ENCODE peak calls at places on chromosome 15, in seven cellular contexts. One of them, this sample, is unnamed.
A peak's percentile ranks its signal among the peaks of the same experiment; 100 is the strongest.

GRCh38 chr15:76449455-76449854 is 112.9 kb downstream of the ISL2 start:
- DNase-seq in NCI-H510A treated with DMSO at 0.1 percent for 48 hours: no peak
- DNase-seq in astrocyte of the hippocampus: no peak
- DNase-seq in NCI-H1092: no peak
- DNase-seq in neuronal stem cell: no peak
- DNase-seq in T-helper 17 cell: no peak
- DNase-seq in activated CD4-positive, alpha-beta memory T cell treated with anti-CD3 and anti-CD28 coated beads for 36 hours: no peak
- DNase-seq in this sample: no peak

GRCh38 chr15:101193063-101193712 is 58.7 kb downstream of the CHSY1 start:
- DNase-seq in activated CD4-positive, alpha-beta memory T cell treated with anti-CD3 and anti-CD28 coated beads for 36 hours: no peak
- DNase-seq in NCI-H510A treated with DMSO at 0.1 percent for 48 hours: no peak
- DNase-seq in NCI-H1092: no peak
- DNase-seq in neuronal stem cell: no peak
- DNase-seq in T-helper 17 cell: no peak
- DNase-seq in astrocyte of the hippocampus: no peak
- DNase-seq in this sample: no peak

GRCh38 chr15:78840661-78841060 is 29.4 kb upstream of the ADAMTS7 start:
- DNase-seq in astrocyte of the hippocampus: peak; percentile 49
- DNase-seq in neuronal stem cell: no peak
- DNase-seq in NCI-H510A treated with DMSO at 0.1 percent for 48 hours: no peak
- DNase-seq in activated CD4-positive, alpha-beta memory T cell treated with anti-CD3 and anti-CD28 coated beads for 36 hours: no peak
- DNase-seq in T-helper 17 cell: no peak
- DNase-seq in NCI-H1092: no peak
- DNase-seq in this sample: no peak

GRCh38 chr15:43241100-43241499 is 20.3 kb upstream of the EPB42 start:
- DNase-seq in NCI-H510A treated with DMSO at 0.1 percent for 48 hours: no peak
- DNase-seq in astrocyte of the hippocampus: peak; percentile 79
- DNase-seq in activated CD4-positive, alpha-beta memory T cell treated with anti-CD3 and anti-CD28 coated beads for 36 hours: no peak
- DNase-seq in T-helper 17 cell: no peak
- DNase-seq in neuronal stem cell: no peak
- DNase-seq in NCI-H1092: no peak
- DNase-seq in this sample: no peak

GRCh38 chr15:98483575-98484130 is 164.7 kb upstream of the IGF1R start:
- DNase-seq in activated CD4-positive, alpha-beta memory T cell treated with anti-CD3 and anti-CD28 coated beads for 36 hours: no peak
- DNase-seq in NCI-H510A treated with DMSO at 0.1 percent for 48 hours: no peak
- DNase-seq in T-helper 17 cell: no peak
- DNase-seq in astrocyte of the hippocampus: no peak
- DNase-seq in NCI-H1092: no peak
- DNase-seq in neuronal stem cell: no peak
- DNase-seq in this sample: no peak

GRCh38 chr15:59333401-59334062 is 39.1 kb downstream of the MYO1E start:
- DNase-seq in T-helper 17 cell: no peak
- DNase-seq in activated CD4-positive, alpha-beta memory T cell treated with anti-CD3 and anti-CD28 coated beads for 36 hours: no peak
- DNase-seq in neuronal stem cell: no peak
- DNase-seq in astrocyte of the hippocampus: no peak
- DNase-seq in NCI-H1092: no peak
- DNase-seq in NCI-H510A treated with DMSO at 0.1 percent for 48 hours: no peak
- DNase-seq in this sample: no peak

GRCh38 chr15:27545494-27546255 is 553.4 kb downstream of the OCA2 start:
- DNase-seq in NCI-H510A treated with DMSO at 0.1 percent for 48 hours: peak; percentile 88
- DNase-seq in astrocyte of the hippocampus: peak; percentile 27
- DNase-seq in NCI-H1092: peak; percentile 14
- DNase-seq in T-helper 17 cell: no peak
- DNase-seq in neuronal stem cell: no peak
- DNase-seq in activated CD4-positive, alpha-beta memory T cell treated with anti-CD3 and anti-CD28 coated beads for 36 hours: no peak
- DNase-seq in this sample: no peak

GRCh38 chr15:45583731-45584639 is 3.2 kb upstream of the BLOC1S6 start:
- DNase-seq in NCI-H510A treated with DMSO at 0.1 percent for 48 hours: no peak
- DNase-seq in T-helper 17 cell: no peak
- DNase-seq in neuronal stem cell: no peak
- DNase-seq in astrocyte of the hippocampus: peak; percentile 28
- DNase-seq in activated CD4-positive, alpha-beta memory T cell treated with anti-CD3 and anti-CD28 coated beads for 36 hours: peak; percentile 40
- DNase-seq in NCI-H1092: no peak
- DNase-seq in this sample: no peak

GRCh38 chr15:57017024-57017423 is 98.6 kb downstream of the TCF12 start:
- DNase-seq in astrocyte of the hippocampus: no peak
- DNase-seq in neuronal stem cell: no peak
- DNase-seq in activated CD4-positive, alpha-beta memory T cell treated with anti-CD3 and anti-CD28 coated beads for 36 hours: no peak
- DNase-seq in NCI-H510A treated with DMSO at 0.1 percent for 48 hours: no peak
- DNase-seq in T-helper 17 cell: no peak
- DNase-seq in NCI-H1092: no peak
- DNase-seq in this sample: no peak

GRCh38 chr15:70715840-70716510 is 47.4 kb downstream of the UACA start:
- DNase-seq in activated CD4-positive, alpha-beta memory T cell treated with anti-CD3 and anti-CD28 coated beads for 36 hours: no peak
- DNase-seq in T-helper 17 cell: no peak
- DNase-seq in NCI-H1092: no peak
- DNase-seq in NCI-H510A treated with DMSO at 0.1 percent for 48 hours: no peak
- DNase-seq in neuronal stem cell: no peak
- DNase-seq in astrocyte of the hippocampus: peak; percentile 48
- DNase-seq in this sample: no peak

GRCh38 chr15:92448370-92448769 is 54.7 kb downstream of the ST8SIA2 start:
- DNase-seq in activated CD4-positive, alpha-beta memory T cell treated with anti-CD3 and anti-CD28 coated beads for 36 hours: no peak
- DNase-seq in NCI-H1092: no peak
- DNase-seq in neuronal stem cell: no peak
- DNase-seq in T-helper 17 cell: no peak
- DNase-seq in astrocyte of the hippocampus: no peak
- DNase-seq in NCI-H510A treated with DMSO at 0.1 percent for 48 hours: no peak
- DNase-seq in this sample: no peak

GRCh38 chr15:57861039-57861638 is 154.6 kb downstream of the POLR2M start:
- DNase-seq in NCI-H1092: peak; percentile 2
- DNase-seq in NCI-H510A treated with DMSO at 0.1 percent for 48 hours: peak; percentile 57
- DNase-seq in activated CD4-positive, alpha-beta memory T cell treated with anti-CD3 and anti-CD28 coated beads for 36 hours: peak; percentile 20
- DNase-seq in T-helper 17 cell: no peak
- DNase-seq in astrocyte of the hippocampus: peak; percentile 71
- DNase-seq in neuronal stem cell: peak; percentile 59
- DNase-seq in this sample: peak; percentile 54

GRCh38 chr15:76208786-76209424 is 102.4 kb downstream of the ETFA start:
- DNase-seq in NCI-H510A treated with DMSO at 0.1 percent for 48 hours: no peak
- DNase-seq in astrocyte of the hippocampus: no peak
- DNase-seq in NCI-H1092: no peak
- DNase-seq in T-helper 17 cell: no peak
- DNase-seq in activated CD4-positive, alpha-beta memory T cell treated with anti-CD3 and anti-CD28 coated beads for 36 hours: no peak
- DNase-seq in neuronal stem cell: no peak
- DNase-seq in this sample: no peak

GRCh38 chr15:67839358-67839928 is 402 bp downstream of the RNU6-1 start:
- DNase-seq in NCI-H1092: no peak
- DNase-seq in astrocyte of the hippocampus: peak; percentile 53
- DNase-seq in neuronal stem cell: no peak
- DNase-seq in T-helper 17 cell: no peak
- DNase-seq in NCI-H510A treated with DMSO at 0.1 percent for 48 hours: peak; percentile 68
- DNase-seq in activated CD4-positive, alpha-beta memory T cell treated with anti-CD3 and anti-CD28 coated beads for 36 hours: peak; percentile 46
- DNase-seq in this sample: peak; percentile 37

GRCh38 chr15:96977886-96978285 is 647.4 kb downstream of the NR2F2 start:
- DNase-seq in neuronal stem cell: no peak
- DNase-seq in activated CD4-positive, alpha-beta memory T cell treated with anti-CD3 and anti-CD28 coated beads for 36 hours: no peak
- DNase-seq in NCI-H1092: no peak
- DNase-seq in astrocyte of the hippocampus: no peak
- DNase-seq in T-helper 17 cell: no peak
- DNase-seq in NCI-H510A treated with DMSO at 0.1 percent for 48 hours: no peak
- DNase-seq in this sample: no peak

GRCh38 chr15:70411464-70411863 is 313.7 kb upstream of the TLE3 start:
- DNase-seq in NCI-H1092: no peak
- DNase-seq in activated CD4-positive, alpha-beta memory T cell treated with anti-CD3 and anti-CD28 coated beads for 36 hours: no peak
- DNase-seq in neuronal stem cell: no peak
- DNase-seq in T-helper 17 cell: no peak
- DNase-seq in NCI-H510A treated with DMSO at 0.1 percent for 48 hours: no peak
- DNase-seq in astrocyte of the hippocampus: no peak
- DNase-seq in this sample: no peak

GRCh38 chr15:61038910-61039309 is 190.2 kb downstream of the RORA start:
- DNase-seq in T-helper 17 cell: no peak
- DNase-seq in astrocyte of the hippocampus: peak; percentile 38
- DNase-seq in neuronal stem cell: no peak
- DNase-seq in activated CD4-positive, alpha-beta memory T cell treated with anti-CD3 and anti-CD28 coated beads for 36 hours: no peak
- DNase-seq in NCI-H1092: no peak
- DNase-seq in NCI-H510A treated with DMSO at 0.1 percent for 48 hours: no peak
- DNase-seq in this sample: no peak

GRCh38 chr15:91302588-91303439 is 202.8 kb downstream of the SV2B start:
- DNase-seq in activated CD4-positive, alpha-beta memory T cell treated with anti-CD3 and anti-CD28 coated beads for 36 hours: peak; percentile 28
- DNase-seq in astrocyte of the hippocampus: peak; percentile 83
- DNase-seq in NCI-H1092: peak; percentile 52
- DNase-seq in neuronal stem cell: peak; percentile 66
- DNase-seq in T-helper 17 cell: no peak
- DNase-seq in NCI-H510A treated with DMSO at 0.1 percent for 48 hours: peak; percentile 66
- DNase-seq in this sample: peak; percentile 58

GRCh38 chr15:66653852-66654251 is 48.2 kb upstream of the SMAD6 start:
- DNase-seq in astrocyte of the hippocampus: no peak
- DNase-seq in neuronal stem cell: no peak
- DNase-seq in NCI-H1092: no peak
- DNase-seq in activated CD4-positive, alpha-beta memory T cell treated with anti-CD3 and anti-CD28 coated beads for 36 hours: no peak
- DNase-seq in NCI-H510A treated with DMSO at 0.1 percent for 48 hours: no peak
- DNase-seq in T-helper 17 cell: no peak
- DNase-seq in this sample: no peak

GRCh38 chr15:73081321-73081958 is 29.2 kb downstream of the NEO1 start:
- DNase-seq in activated CD4-positive, alpha-beta memory T cell treated with anti-CD3 and anti-CD28 coated beads for 36 hours: no peak
- DNase-seq in NCI-H510A treated with DMSO at 0.1 percent for 48 hours: peak; percentile 30
- DNase-seq in neuronal stem cell: peak; percentile 17
- DNase-seq in astrocyte of the hippocampus: peak; percentile 65
- DNase-seq in T-helper 17 cell: no peak
- DNase-seq in NCI-H1092: peak; percentile 17
- DNase-seq in this sample: peak; percentile 44

GRCh38 chr15:63041982-63042878 is at the start of gene TPM1:
- DNase-seq in T-helper 17 cell: no peak
- DNase-seq in activated CD4-positive, alpha-beta memory T cell treated with anti-CD3 and anti-CD28 coated beads for 36 hours: peak; percentile 18
- DNase-seq in NCI-H510A treated with DMSO at 0.1 percent for 48 hours: peak; percentile 11
- DNase-seq in neuronal stem cell: peak; percentile 94
- DNase-seq in NCI-H1092: no peak
- DNase-seq in astrocyte of the hippocampus: peak; percentile 98
- DNase-seq in this sample: no peak